ENCODE peak calls at places on chromosomes 5 and 9, in nine cellular contexts. S, Z, H, R, L, J, Q, N and T are unnamed samples.

GRCh38 chr9:133233681-133234432 is 24.8 kb upstream of the OBP2B start:
- DNase-seq in S (no peak), Z (no peak), H (no peak), R (no peak), L (no peak), J (no peak), Q (no peak), N (no peak), T (no peak)

GRCh38 chr9:134063876-134064450 is 3.9 kb downstream of the BRD3 start:
- DNase-seq in S (no peak), Z (no peak), H (no peak), R (no peak), L (no peak), J (no peak), Q (peak), N (no peak), T (no peak)

GRCh38 chr9:85895685-85896084 is 45.3 kb upstream of the NAA35 start:
- DNase-seq in S (no peak), Z (no peak), H (no peak), R (no peak), L (no peak), J (no peak), Q (no peak), N (no peak), T (no peak)

GRCh38 chr5:156824800-156825199 is 25.3 kb upstream of the PPP1R2B start:
- DNase-seq in S (peak), Z (no peak), H (peak), R (peak), L (no peak), J (peak), Q (no peak), N (peak), T (no peak)

GRCh38 chr5:69042915-69043795 is 50.7 kb upstream of the SLC30A5 start:
- DNase-seq in S (peak), Z (peak), H (peak), R (peak), L (peak), J (peak), Q (no peak), N (peak), T (peak)

GRCh38 chr5:149596712-149597111 is 15.4 kb downstream of the ARHGEF37 start:
- DNase-seq in S (no peak), Z (no peak), H (no peak), R (no peak), L (no peak), J (no peak), Q (no peak), N (no peak), T (no peak)

GRCh38 chr9:113579270-113580040 is 115.9 kb downstream of the RGS3 start:
- DNase-seq in S (no peak), Z (no peak), H (peak), R (no peak), L (peak), J (no peak), Q (peak), N (no peak), T (no peak)

GRCh38 chr5:154097031-154097430 is 58.3 kb downstream of the MFAP3 start:
- DNase-seq in S (peak), Z (no peak), H (no peak), R (no peak), L (no peak), J (peak), Q (no peak), N (no peak), T (no peak)

GRCh38 chr5:170809551-170809950 is 26.0 kb downstream of the GABRP start:
- DNase-seq in S (peak), Z (peak), H (peak), R (peak), L (no peak), J (peak), Q (no peak), N (peak), T (peak)

GRCh38 chr5:163473613-163474243 is 13.3 kb downstream of the HMMR start:
- DNase-seq in S (peak), Z (no peak), H (no peak), R (no peak), L (no peak), J (peak), Q (no peak), N (no peak), T (no peak)

GRCh38 chr5:99317136-99317535 is 388.3 kb upstream of the CHD1 start:
- DNase-seq in S (no peak), Z (no peak), H (no peak), R (no peak), L (no peak), J (no peak), Q (no peak), N (no peak), T (no peak)

GRCh38 chr9:98774746-98775145 is 21.6 kb downstream of the ANKS6 start:
- DNase-seq in S (no peak), Z (no peak), H (no peak), R (no peak), L (peak), J (peak), Q (no peak), N (no peak), T (no peak)